ENCODE peak calls at places on chromosomes 12 and 14, in nine cellular contexts. S, D, X, Q, N, Z, W, C and V are unnamed samples.

GRCh38 chr14:103705158-103705523 is 10.1 kb downstream of the XRCC3 start:
- DNase-seq in D (no peak), Q (no peak), N (peak; percentile 78), S (no peak), W (no peak), Z (no peak), C (no peak), X (no peak), V (no peak)

GRCh38 chr12:24198070-24198469 is 248.6 kb upstream of the SOX5 start:
- DNase-seq in D (no peak), W (no peak), C (no peak), S (peak; percentile 15), X (no peak), Q (no peak), Z (no peak), N (no peak), V (no peak)

GRCh38 chr12:105748806-105749600 is 389.8 kb downstream of the NUAK1 start:
- DNase-seq in X (no peak), N (peak; percentile 81), Z (no peak), S (peak; percentile 23), Q (no peak), D (no peak), C (no peak), W (peak; percentile 60), V (no peak)

GRCh38 chr14:96204151-96205058 is at the start of gene BDKRB2:
- DNase-seq in S (peak; percentile 91), C (no peak), Z (no peak), W (peak; percentile 76), N (peak; percentile 69), X (peak; percentile 78), D (peak; percentile 82), Q (peak; percentile 17), V (no peak)

GRCh38 chr12:131129839-131130238 is 176.1 kb downstream of the ADGRD1 start:
- DNase-seq in Q (no peak), X (peak; percentile 36), S (no peak), Z (no peak), D (no peak), N (no peak), C (no peak), W (no peak), V (no peak)

GRCh38 chr14:76698631-76699030 is 62.6 kb upstream of the VASH1 start:
- DNase-seq in D (no peak), X (no peak), W (no peak), Z (no peak), S (no peak), C (no peak), N (no peak), Q (no peak), V (no peak)

GRCh38 chr14:61710853-61711817 is 15.8 kb downstream of the HIF1A start:
- DNase-seq in D (no peak), N (no peak), W (no peak), X (no peak), S (no peak), C (no peak), Z (no peak), Q (no peak), V (no peak)

GRCh38 chr12:78540621-78541336 is 323.8 kb upstream of the SYT1 start:
- DNase-seq in D (no peak), Z (no peak), N (no peak), W (no peak), Q (no peak), X (no peak), S (peak; percentile 67), C (no peak), V (no peak)

GRCh38 chr12:30952036-30952435 is 25.5 kb downstream of the TSPAN11 start:
- DNase-seq in Q (no peak), D (no peak), W (no peak), S (no peak), Z (no peak), X (peak; percentile 80), C (no peak), N (no peak), V (no peak)

GRCh38 chr12:9669534-9669933 is at the start of gene CLEC2D:
- DNase-seq in Z (peak; percentile 81), Q (no peak), D (no peak), W (no peak), S (no peak), N (no peak), X (no peak), C (peak; percentile 81), V (no peak)

GRCh38 chr14:61297581-61297980 is 16.4 kb upstream of the TMEM30B start:
- DNase-seq in N (no peak), C (no peak), Q (no peak), X (no peak), D (no peak), Z (no peak), W (no peak), S (no peak), V (no peak)

GRCh38 chr12:49335955-49336644 is 888 bp downstream of the C1QL4 start:
- DNase-seq in W (no peak), C (no peak), X (no peak), S (no peak), Q (no peak), N (no peak), D (no peak), Z (no peak), V (no peak)
- H3K4me3 ChIP-seq in W (peak overlapping the region; percentile 40), C (no peak overlapping the region), X (no peak overlapping the region), S (no peak overlapping the region), Q (peak overlapping the region; percentile 35), N (no peak overlapping the region), D (no peak overlapping the region), Z (no peak overlapping the region), V (peak overlapping the region; percentile 31)

GRCh38 chr12:93231938-93232337 is 145.8 kb upstream of the NUDT4 start:
- DNase-seq in Z (no peak), C (no peak), D (no peak), W (no peak), N (no peak), X (no peak), Q (no peak), S (no peak), V (no peak)
- H3K9me3 ChIP-seq in Z (no peaks in the 10 kb centered on the region), C (no peaks in the 10 kb centered on the region), D (no peaks in the 10 kb centered on the region), W (no peaks in the 10 kb centered on the region), N (no peaks in the 10 kb centered on the region), X (no peaks in the 10 kb centered on the region), Q (no peaks in the 10 kb centered on the region), S (no peaks in the 10 kb centered on the region), V (no peaks in the 10 kb centered on the region)

GRCh38 chr12:27551172-27551840 is 27.3 kb downstream of the PPFIBP1 start:
- DNase-seq in S (peak; percentile 42), X (no peak), W (no peak), N (no peak), D (no peak), Z (no peak), Q (no peak), C (no peak), V (no peak)
- H3K4me1 ChIP-seq in S (peaks cover 36% of the 10 kb centered on the region), X (peaks cover 26% of the 10 kb centered on the region), W (no peaks in the 10 kb centered on the region), N (peaks cover 47% of the 10 kb centered on the region), D (no peaks in the 10 kb centered on the region), Z (no peaks in the 10 kb centered on the region), Q (peaks cover 2% of the 10 kb centered on the region), C (no peaks in the 10 kb centered on the region), V (peaks cover 4% of the 10 kb centered on the region)

GRCh38 chr12:47820631-47821345 is 1.1 kb upstream of the HDAC7 start:
- DNase-seq in Z (no peak), X (peak; percentile 94), S (peak; percentile 95), D (peak; percentile 58), Q (no peak), C (no peak), N (peak; percentile 84), W (peak; percentile 96), V (no peak)
- H3K4me3 ChIP-seq in Z (peak overlapping the region; percentile 83), X (peak overlapping the region; percentile 81), S (peak overlapping the region; percentile 91), D (peak overlapping the region; percentile 68), Q (peak overlapping the region; percentile 67), C (peak overlapping the region; percentile 65), N (peak overlapping the region; percentile 81), W (peak overlapping the region; percentile 77), V (no peak overlapping the region)

GRCh38 chr12:132925597-132926416 is 30.3 kb downstream of the ZNF605 start:
- DNase-seq in X (no peak), W (no peak), S (no peak), Z (no peak), D (no peak), C (no peak), N (no peak), Q (no peak), V (no peak)
- H3K9me3 ChIP-seq in X (peaks cover 48% of the 10 kb centered on the region), W (peaks cover 85% of the 10 kb centered on the region), S (peaks cover 12% of the 10 kb centered on the region), Z (peaks cover 71% of the 10 kb centered on the region), D (peaks cover 100% of the 10 kb centered on the region), C (peaks cover 97% of the 10 kb centered on the region), N (peaks cover 10% of the 10 kb centered on the region), Q (peaks cover 86% of the 10 kb centered on the region), V (peaks cover 9% of the 10 kb centered on the region)